ENCODE peak calls at places on chromosomes 12 and 14, in six cellular contexts. U is IMR-90, O is uterus, N is GM23248, Q is epithelial cell of prostate, Y is neuronal stem cell. X is an unnamed sample.

GRCh38 chr12:69508581-69508980 is 38.4 kb downstream of the FRS2 start:
- DNase-seq in U (no peak), O (no peak), N (no peak), Q (no peak), Y (no peak), X (no peak)

GRCh38 chr14:104171029-104171697 is 32.8 kb downstream of the KIF26A start:
- DNase-seq in U (no peak), O (no peak), N (no peak), Q (no peak), Y (no peak), X (peak)

GRCh38 chr14:103386632-103387329 is 1.6 kb downstream of the MARK3 start:
- DNase-seq in U (peak), O (no peak), N (peak), Q (no peak), Y (no peak), X (no peak)

GRCh38 chr12:23337213-23337612 is 612.3 kb downstream of the SOX5 start:
- DNase-seq in U (no peak), O (no peak), N (no peak), Q (no peak), Y (no peak), X (no peak)

GRCh38 chr12:109863961-109864712 is 16.2 kb downstream of the GLTP start:
- DNase-seq in U (peak), O (no peak), N (peak), Q (no peak), Y (no peak), X (no peak)

GRCh38 chr14:20469890-20470858 is 968 bp downstream of the PNP start:
- DNase-seq in U (peak), O (peak), N (peak), Q (peak), Y (no peak), X (peak)

GRCh38 chr12:131366261-131366871 is 344.5 kb upstream of the SFSWAP start:
- DNase-seq in U (no peak), O (peak), N (no peak), Q (no peak), Y (no peak), X (no peak)

GRCh38 chr12:8145754-8146415 is 10.9 kb upstream of the ZNF705A start:
- DNase-seq in U (peak), O (peak), N (peak), Q (no peak), Y (peak), X (no peak)

GRCh38 chr12:26648999-26649398 is 184.0 kb downstream of the ITPR2 start:
- DNase-seq in U (no peak), O (no peak), N (no peak), Q (no peak), Y (no peak), X (no peak)

GRCh38 chr14:100374891-100375272 is 51.7 kb downstream of the SLC25A47 start:
- DNase-seq in U (peak), O (no peak), N (no peak), Q (no peak), Y (no peak), X (no peak)

GRCh38 chr14:27559848-27560247 is 962.0 kb upstream of the NOVA1 start:
- DNase-seq in U (no peak), O (no peak), N (no peak), Q (no peak), Y (no peak), X (no peak)

GRCh38 chr12:120979862-120980696 is 1.7 kb downstream of the HNF1A start:
- DNase-seq in U (no peak), O (no peak), N (no peak), Q (no peak), Y (no peak), X (no peak)

GRCh38 chr12:1800646-1801284 is 19.6 kb upstream of the LRTM2 start:
- DNase-seq in U (peak), O (peak), N (peak), Q (no peak), Y (peak), X (no peak)

GRCh38 chr14:90179809-90180779 is 76.3 kb upstream of the PSMC1 start:
- DNase-seq in U (no peak), O (no peak), N (no peak), Q (no peak), Y (no peak), X (no peak)

GRCh38 chr14:22981090-22982012 is 1.0 kb downstream of the AJUBA start:
- DNase-seq in U (no peak), O (no peak), N (peak), Q (no peak), Y (no peak), X (no peak)

GRCh38 chr12:24111591-24111990 is 162.1 kb upstream of the SOX5 start:
- DNase-seq in U (peak), O (no peak), N (peak), Q (no peak), Y (no peak), X (peak)

GRCh38 chr12:49917126-49917787 is 13.6 kb upstream of the FAIM2 start:
- DNase-seq in U (no peak), O (peak), N (no peak), Q (no peak), Y (no peak), X (no peak)

GRCh38 chr14:105378873-105379685 is 19.3 kb upstream of the TEX22 start:
- DNase-seq in U (no peak), O (no peak), N (no peak), Q (no peak), Y (no peak), X (no peak)

GRCh38 chr14:21923820-21924219 is 250.2 kb upstream of the OR4E1 start:
- DNase-seq in U (no peak), O (no peak), N (no peak), Q (no peak), Y (no peak), X (no peak)

GRCh38 chr14:106309423-106309822 is 783.0 kb downstream of the TMEM121 start:
- DNase-seq in U (no peak), O (no peak), N (no peak), Q (no peak), Y (no peak), X (no peak)

GRCh38 chr12:107131832-107132616 is 38.7 kb upstream of the CRY1 start:
- DNase-seq in U (peak), O (no peak), N (peak), Q (peak), Y (peak), X (peak)

GRCh38 chr12:27193854-27194544 is 50.1 kb upstream of the STK38L start:
- DNase-seq in U (peak), O (peak), N (peak), Q (no peak), Y (no peak), X (peak)

GRCh38 chr12:11716794-11717532 is 67.5 kb downstream of the ETV6 start:
- DNase-seq in U (peak), O (no peak), N (peak), Q (no peak), Y (no peak), X (no peak)

GRCh38 chr12:5000204-5000603 is 43.5 kb upstream of the KCNA5 start:
- DNase-seq in U (no peak), O (no peak), N (no peak), Q (no peak), Y (no peak), X (no peak)

GRCh38 chr14:21185506-21185905 is 29.6 kb upstream of the OR5AU1 start:
- DNase-seq in U (no peak), O (no peak), N (peak), Q (no peak), Y (no peak), X (no peak)

GRCh38 chr14:29928342-29928640 is 644 bp upstream of the PRKD1 start:
- DNase-seq in U (no peak), O (peak), N (peak), Q (no peak), Y (no peak), X (no peak)
- H3K27ac ChIP-seq in U (no peak), O (peak), N (no peak), Q (no peak), Y (no peak), X (no peak)

GRCh38 chr12:29286081-29286800 is 94.7 kb downstream of the ERGIC2 start:
- DNase-seq in U (peak), O (no peak), N (peak), Q (no peak), Y (no peak), X (no peak)

GRCh38 chr12:29278673-29279420 is 102.1 kb downstream of the ERGIC2 start:
- DNase-seq in U (no peak), O (no peak), N (peak), Q (no peak), Y (no peak), X (no peak)

GRCh38 chr12:29283969-29284368 is 97.0 kb downstream of the ERGIC2 start:
- DNase-seq in U (peak), O (no peak), N (peak), Q (no peak), Y (no peak), X (peak)

GRCh38 chr12:29287622-29288021 is 93.3 kb downstream of the ERGIC2 start:
- DNase-seq in U (no peak), O (no peak), N (no peak), Q (no peak), Y (peak), X (no peak)

DNA sequence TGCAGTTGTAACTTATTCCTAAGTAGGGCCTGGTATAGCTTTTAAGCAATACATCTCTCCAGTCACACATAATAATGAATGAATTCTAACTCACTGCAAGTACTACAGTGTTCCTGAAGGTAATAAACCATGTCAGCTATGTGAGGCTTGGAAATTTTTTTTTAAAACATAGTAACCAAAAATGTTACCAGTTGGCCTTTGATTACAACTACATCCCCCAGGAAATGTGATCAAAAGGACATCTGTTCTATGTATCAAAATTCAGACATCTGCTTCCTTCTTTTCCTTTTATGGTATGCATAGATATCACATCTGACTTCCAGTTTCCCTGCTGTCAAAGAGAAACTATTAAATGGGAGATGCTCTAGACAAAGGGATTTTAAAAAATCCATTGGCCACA is 98.5 kb downstream of the ERGIC2 start:
- DNase-seq in U (no peak), O (no peak), N (no peak), Q (no peak), Y (no peak), X (no peak)
- H3K27ac ChIP-seq in U (no peak), O (no peak), N (no peak), Q (no peak), Y (no peak), X (no peak)

GRCh38 chr14:72614365-72614764 is 279.5 kb downstream of the DPF3 start:
- DNase-seq in U (no peak), O (no peak), N (no peak), Q (no peak), Y (no peak), X (no peak)
- H3K27ac ChIP-seq in U (peak), O (no peak), N (no peak), Q (no peak), Y (no peak), X (no peak)

DNA sequence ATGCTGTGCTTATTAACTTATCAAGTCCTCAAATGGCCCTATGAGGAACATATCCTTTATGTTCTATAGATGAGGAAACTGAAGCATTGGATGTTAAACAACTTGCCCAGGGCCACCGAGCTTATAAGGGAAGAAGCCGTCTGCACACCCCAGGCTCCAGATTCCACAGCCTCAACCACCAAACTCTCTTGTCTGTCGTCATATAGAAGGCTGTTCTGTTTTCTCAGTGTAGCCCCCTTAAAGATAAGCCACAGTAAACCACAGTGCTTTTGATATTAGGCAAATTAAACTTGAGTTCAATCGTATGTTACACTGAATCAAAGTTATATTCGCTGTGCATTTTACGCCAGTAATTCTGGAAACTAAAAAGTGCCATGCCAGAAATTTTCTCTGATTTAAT is 116.7 kb downstream of the PRKCH start:
- DNase-seq in U (no peak), O (no peak), N (no peak), Q (no peak), Y (no peak), X (no peak)
- H3K27ac ChIP-seq in U (no peak), O (peak), N (no peak), Q (peak), Y (no peak), X (no peak)

DNA sequence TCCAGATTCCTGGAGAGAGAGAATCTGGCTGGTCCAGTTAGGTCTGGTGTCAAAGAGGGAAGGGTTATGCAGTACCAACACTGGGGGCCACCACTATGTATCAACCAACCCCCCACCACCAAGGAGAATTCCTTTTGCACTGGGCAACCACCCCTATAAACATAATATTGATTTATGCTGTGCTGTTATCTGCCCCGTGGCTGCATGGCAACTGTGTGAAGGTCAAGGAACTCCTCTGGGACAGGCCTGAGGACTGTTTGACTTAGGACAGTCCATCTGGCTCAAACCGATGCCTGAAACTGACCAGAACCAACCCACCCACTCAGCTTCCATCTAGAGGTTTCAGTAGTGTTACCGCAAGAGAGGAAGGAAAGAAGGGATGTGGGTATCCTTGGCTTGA is 20.5 kb downstream of the PLEKHH1 start:
- DNase-seq in U (no peak), O (no peak), N (no peak), Q (no peak), Y (no peak), X (no peak)
- H3K27ac ChIP-seq in U (no peak), O (no peak), N (no peak), Q (no peak), Y (no peak), X (no peak)

GRCh38 chr12:6363010-6363329 is 12.4 kb downstream of the SCNN1A start:
- DNase-seq in U (no peak), O (no peak), N (no peak), Q (no peak), Y (no peak), X (no peak)
- H3K27ac ChIP-seq in U (no peak), O (peak), N (peak), Q (peak), Y (no peak), X (peak)

GRCh38 chr14:51342226-51342625 is 102.2 kb downstream of the TMX1 start:
- DNase-seq in U (peak), O (no peak), N (peak), Q (peak), Y (no peak), X (peak)
- H3K27ac ChIP-seq in U (no peak), O (no peak), N (no peak), Q (peak), Y (no peak), X (peak)

GRCh38 chr12:93571360-93571853 is 1.1 kb upstream of the SOCS2 start:
- DNase-seq in U (peak), O (peak), N (peak), Q (no peak), Y (peak), X (peak)

GRCh38 chr12:93570552-93571359 is 1.7 kb upstream of the SOCS2 start:
- DNase-seq in U (peak), O (peak), N (peak), Q (peak), Y (peak), X (peak)

GRCh38 chr12:93573552-93574223 is 1.2 kb downstream of the SOCS2 start:
- DNase-seq in U (peak), O (peak), N (peak), Q (no peak), Y (peak), X (peak)

GRCh38 chr12:93572712-93573551 is 457 bp downstream of the SOCS2 start:
- DNase-seq in U (peak), O (no peak), N (peak), Q (no peak), Y (peak), X (peak)

GRCh38 chr12:93571854-93572711 is at the start of gene SOCS2:
- DNase-seq in U (peak), O (peak), N (peak), Q (no peak), Y (peak), X (peak)
- H3K27ac ChIP-seq in U (peak), O (peak), N (peak), Q (peak), Y (no peak), X (peak)

GRCh38 chr14:101731187-101732080 is 30.1 kb upstream of the PPP2R5C start:
- DNase-seq in U (peak), O (peak), N (peak), Q (peak), Y (no peak), X (peak)
- H3K27ac ChIP-seq in U (no peak), O (peak), N (no peak), Q (peak), Y (no peak), X (peak)

DNA sequence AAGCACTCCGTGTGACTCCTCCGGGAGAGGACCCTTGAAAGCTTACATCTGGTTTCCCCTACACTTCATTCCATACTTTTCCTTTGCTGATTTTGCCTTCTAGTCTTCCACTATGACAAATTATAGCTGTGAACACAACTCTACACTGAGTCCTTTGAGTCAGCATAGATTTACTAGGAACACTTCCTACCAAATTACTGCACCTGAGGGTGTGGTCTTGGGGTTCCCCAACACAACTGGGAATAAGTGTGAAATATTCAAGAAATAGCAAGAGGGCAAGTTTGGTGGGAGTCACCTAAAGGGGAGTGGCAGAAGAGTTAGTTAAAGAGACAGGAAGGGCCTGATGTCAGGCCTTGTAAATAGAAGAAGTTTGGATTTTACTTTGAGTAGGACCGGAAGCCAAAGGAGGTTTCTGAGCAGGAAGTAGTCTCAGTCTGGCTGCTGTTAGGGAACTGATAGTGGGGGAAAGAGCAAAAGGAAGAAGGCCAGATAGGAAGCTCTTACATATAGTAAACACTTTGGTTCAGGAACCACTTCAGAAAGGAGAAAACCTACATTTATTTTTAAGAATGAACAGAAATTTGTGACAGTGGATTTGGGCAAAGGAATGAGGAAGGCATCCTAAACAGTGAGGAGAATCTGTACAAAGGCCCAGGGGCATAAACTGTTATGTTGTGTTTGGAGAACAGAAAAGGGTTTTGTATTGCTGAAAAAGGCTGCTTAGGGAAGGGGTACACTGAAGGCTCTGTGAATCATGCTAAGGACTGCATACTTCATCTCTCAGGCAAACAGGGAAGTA is 14.3 kb downstream of the SEL1L start:
- DNase-seq in U (no peak), O (no peak), N (no peak), Q (no peak), Y (no peak), X (no peak)
- H3K27ac ChIP-seq in U (peak), O (peak), N (no peak), Q (peak), Y (no peak), X (no peak)